ENCODE peak calls at places on chromosome 5, in seven cellular contexts. One of them, this sample, is unnamed.

GRCh38 chr5:148386041-148386440 is 2.3 kb downstream of the FBXO38 start:
- DNase-seq in CD8-positive, alpha-beta T cell: no peak
- DNase-seq in substantia nigra: no peak
- DNase-seq in activated T-helper 1 cell treated with anti-CD3 and anti-CD28 coated beads, Interleukin-2, amount 50 U/mL, for 16 hours: no peak
- DNase-seq in astrocyte of the spinal cord: no peak
- DNase-seq in neural crest cell: no peak
- DNase-seq in posterior vena cava: no peak
- DNase-seq in this sample: no peak

GRCh38 chr5:64861281-64861680 is 92.6 kb downstream of the CWC27 start:
- DNase-seq in astrocyte of the spinal cord: no peak
- DNase-seq in CD8-positive, alpha-beta T cell: no peak
- DNase-seq in posterior vena cava: no peak
- DNase-seq in substantia nigra: no peak
- DNase-seq in neural crest cell: no peak
- DNase-seq in activated T-helper 1 cell treated with anti-CD3 and anti-CD28 coated beads, Interleukin-2, amount 50 U/mL, for 16 hours: no peak
- DNase-seq in this sample: no peak

GRCh38 chr5:8700222-8700621 is 831.3 kb downstream of the MTRR start:
- DNase-seq in neural crest cell: no peak
- DNase-seq in activated T-helper 1 cell treated with anti-CD3 and anti-CD28 coated beads, Interleukin-2, amount 50 U/mL, for 16 hours: no peak
- DNase-seq in astrocyte of the spinal cord: no peak
- DNase-seq in substantia nigra: no peak
- DNase-seq in CD8-positive, alpha-beta T cell: no peak
- DNase-seq in posterior vena cava: no peak
- DNase-seq in this sample: no peak

GRCh38 chr5:14250094-14250777 is 107.1 kb downstream of the TRIO start:
- DNase-seq in substantia nigra: peak; percentile 64
- DNase-seq in astrocyte of the spinal cord: peak; percentile 88
- DNase-seq in neural crest cell: peak; percentile 40
- DNase-seq in CD8-positive, alpha-beta T cell: no peak
- DNase-seq in posterior vena cava: peak; percentile 89
- DNase-seq in activated T-helper 1 cell treated with anti-CD3 and anti-CD28 coated beads, Interleukin-2, amount 50 U/mL, for 16 hours: no peak
- DNase-seq in this sample: no peak

GRCh38 chr5:175868348-175868723 is 3.0 kb upstream of the CPLX2 start:
- DNase-seq in astrocyte of the spinal cord: no peak
- DNase-seq in posterior vena cava: no peak
- DNase-seq in substantia nigra: no peak
- DNase-seq in activated T-helper 1 cell treated with anti-CD3 and anti-CD28 coated beads, Interleukin-2, amount 50 U/mL, for 16 hours: no peak
- DNase-seq in CD8-positive, alpha-beta T cell: no peak
- DNase-seq in neural crest cell: no peak
- DNase-seq in this sample: no peak

GRCh38 chr5:181255836-181256578 is 4.9 kb downstream of the TRIM52 start:
- DNase-seq in CD8-positive, alpha-beta T cell: no peak
- DNase-seq in posterior vena cava: no peak
- DNase-seq in activated T-helper 1 cell treated with anti-CD3 and anti-CD28 coated beads, Interleukin-2, amount 50 U/mL, for 16 hours: no peak
- DNase-seq in substantia nigra: no peak
- DNase-seq in astrocyte of the spinal cord: no peak
- DNase-seq in neural crest cell: no peak
- DNase-seq in this sample: no peak

GRCh38 chr5:131787736-131788135 is 9.1 kb downstream of the FNIP1 start:
- DNase-seq in astrocyte of the spinal cord: no peak
- DNase-seq in posterior vena cava: no peak
- DNase-seq in substantia nigra: no peak
- DNase-seq in activated T-helper 1 cell treated with anti-CD3 and anti-CD28 coated beads, Interleukin-2, amount 50 U/mL, for 16 hours: no peak
- DNase-seq in CD8-positive, alpha-beta T cell: no peak
- DNase-seq in neural crest cell: no peak
- DNase-seq in this sample: no peak

GRCh38 chr5:116375926-116376325 is 198.7 kb downstream of the SEMA6A start:
- DNase-seq in activated T-helper 1 cell treated with anti-CD3 and anti-CD28 coated beads, Interleukin-2, amount 50 U/mL, for 16 hours: no peak
- DNase-seq in astrocyte of the spinal cord: no peak
- DNase-seq in posterior vena cava: no peak
- DNase-seq in neural crest cell: no peak
- DNase-seq in CD8-positive, alpha-beta T cell: no peak
- DNase-seq in substantia nigra: no peak
- DNase-seq in this sample: no peak

GRCh38 chr5:178131446-178131996 is 707 bp downstream of the RMND5B start:
- DNase-seq in posterior vena cava: no peak
- DNase-seq in astrocyte of the spinal cord: no peak
- DNase-seq in activated T-helper 1 cell treated with anti-CD3 and anti-CD28 coated beads, Interleukin-2, amount 50 U/mL, for 16 hours: no peak
- DNase-seq in CD8-positive, alpha-beta T cell: no peak
- DNase-seq in neural crest cell: no peak
- DNase-seq in substantia nigra: no peak
- DNase-seq in this sample: no peak

This sample was measured in activated naive CD4-positive, alpha-beta T cell.